ENCODE peak calls at places on chromosomes 11 and 22, in six cellular contexts. C is H1, D is DND-41, Q is IMR-90, U is fibroblast of lung, I is adipocyte. N is an unnamed sample. For H3K4me1, the result is how much of the 10 kb centered on the place peaks cover.

GRCh38 chr11:63897459-63898156 is 19.4 kb downstream of the RCOR2 start:
- DNase-seq in C (no peak), D (no peak), Q (no peak), U (no peak), I (no peak), N (no peak)

GRCh38 chr11:101082813-101083212 is 46.8 kb downstream of the PGR start:
- DNase-seq in C (peak), D (no peak), Q (no peak), U (no peak), I (no peak), N (peak)

GRCh38 chr11:75350743-75351540 is 519 bp downstream of the ARRB1 start:
- DNase-seq in C (no peak), D (peak), Q (peak), U (peak), I (peak), N (no peak)

GRCh38 chr11:128946646-128947045 is 4.0 kb upstream of the TP53AIP1 start:
- DNase-seq in C (no peak), D (no peak), Q (no peak), U (no peak), I (no peak), N (no peak)

GRCh38 chr22:49020314-49020713 is 807.4 kb downstream of the BRD1 start:
- DNase-seq in C (no peak), D (no peak), Q (no peak), U (no peak), I (no peak), N (no peak)

GRCh38 chr22:42549329-42550060 is 4.3 kb upstream of the SERHL2 start:
- DNase-seq in C (no peak), D (no peak), Q (no peak), U (no peak), I (no peak), N (no peak)

GRCh38 chr22:36334081-36334831 is 53.5 kb downstream of the MYH9 start:
- DNase-seq in C (no peak), D (no peak), Q (no peak), U (no peak), I (no peak), N (no peak)

GRCh38 chr11:102453286-102453797 is 777 bp upstream of the TMEM123 start:
- DNase-seq in C (no peak), D (no peak), Q (no peak), U (no peak), I (no peak), N (peak)

GRCh38 chr11:128628686-128629085 is 41.3 kb upstream of the ETS1 start:
- DNase-seq in C (no peak), D (no peak), Q (no peak), U (no peak), I (no peak), N (no peak)

GRCh38 chr11:19329910-19330309 is 89.2 kb upstream of the E2F8 start:
- DNase-seq in C (no peak), D (no peak), Q (no peak), U (no peak), I (no peak), N (no peak)

GRCh38 chr11:46055371-46055770 is 65.9 kb downstream of the PHF21A start:
- DNase-seq in C (peak), D (no peak), Q (peak), U (peak), I (peak), N (peak)

GRCh38 chr11:126926376-126926791 is 74.2 kb downstream of the KIRREL3 start:
- DNase-seq in C (no peak), D (peak), Q (peak), U (peak), I (no peak), N (no peak)

GRCh38 chr22:42366815-42367581 is 65.2 kb downstream of the NFAM1 start:
- DNase-seq in C (no peak), D (no peak), Q (no peak), U (no peak), I (peak), N (no peak)

GRCh38 chr11:114280696-114281095 is 15.5 kb upstream of the NNMT start:
- DNase-seq in C (peak), D (peak), Q (peak), U (peak), I (peak), N (peak)

GRCh38 chr11:26778000-26778757 is 56.3 kb upstream of the SLC5A12 start:
- DNase-seq in C (no peak), D (no peak), Q (peak), U (peak), I (peak), N (no peak)

GRCh38 chr11:34296412-34296811 is 61.4 kb downstream of the ABTB2 start:
- DNase-seq in C (no peak), D (no peak), Q (no peak), U (no peak), I (no peak), N (no peak)

GRCh38 chr11:1881442-1882264 is 10.0 kb downstream of the PRR33 start:
- DNase-seq in C (no peak), D (no peak), Q (no peak), U (no peak), I (no peak), N (no peak)

GRCh38 chr22:48141301-48141700 is 1378.9 kb downstream of the TBC1D22A start:
- DNase-seq in C (no peak), D (peak), Q (no peak), U (no peak), I (no peak), N (no peak)

GRCh38 chr11:13137778-13138400 is 128.8 kb downstream of the RASSF10 start:
- DNase-seq in C (no peak), D (no peak), Q (peak), U (no peak), I (no peak), N (no peak)

DNA sequence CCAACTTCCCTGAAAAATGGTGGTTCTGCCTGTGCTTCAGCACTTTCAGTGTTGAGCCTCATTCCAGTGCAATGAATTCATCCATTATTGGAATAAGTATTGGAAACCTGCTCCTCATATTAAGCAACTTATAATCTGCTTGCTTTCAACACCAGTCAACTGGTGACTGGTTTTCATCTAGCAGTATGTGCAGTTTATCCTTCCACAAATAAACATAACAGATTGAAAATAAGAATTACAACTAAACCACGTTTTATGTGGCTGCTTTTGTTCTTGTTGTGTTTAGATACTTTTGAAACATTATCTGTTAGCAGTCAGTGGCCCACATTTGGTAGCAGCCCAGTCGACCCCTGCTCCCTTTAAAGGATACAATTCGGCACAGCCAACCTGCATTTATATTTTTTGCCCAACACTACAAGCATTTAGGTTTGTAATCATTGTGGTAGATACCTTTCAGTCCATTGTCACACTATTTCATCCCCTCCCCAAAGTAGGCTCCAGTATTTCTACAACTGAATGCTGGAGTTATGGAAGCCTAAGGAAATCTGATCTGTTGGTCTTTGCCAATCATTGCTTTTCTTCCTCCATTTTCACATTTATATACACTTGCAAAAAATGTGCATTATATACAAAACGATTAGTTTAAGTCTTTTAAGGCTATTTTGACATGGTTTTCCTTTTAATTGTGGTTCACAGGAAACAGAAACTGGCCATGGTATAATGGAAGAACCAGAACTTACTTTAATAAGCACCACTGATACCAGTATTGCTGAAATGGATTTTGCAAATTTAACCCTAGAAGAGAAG is 13.1 kb downstream of the TAF1D start:
- DNase-seq in C (no peak), D (no peak), Q (peak), U (peak), I (peak), N (no peak)
- H3K4me1 ChIP-seq in C (under half), D (under half), Q (under half), U (under half), I (under half), N (under half)

DNA sequence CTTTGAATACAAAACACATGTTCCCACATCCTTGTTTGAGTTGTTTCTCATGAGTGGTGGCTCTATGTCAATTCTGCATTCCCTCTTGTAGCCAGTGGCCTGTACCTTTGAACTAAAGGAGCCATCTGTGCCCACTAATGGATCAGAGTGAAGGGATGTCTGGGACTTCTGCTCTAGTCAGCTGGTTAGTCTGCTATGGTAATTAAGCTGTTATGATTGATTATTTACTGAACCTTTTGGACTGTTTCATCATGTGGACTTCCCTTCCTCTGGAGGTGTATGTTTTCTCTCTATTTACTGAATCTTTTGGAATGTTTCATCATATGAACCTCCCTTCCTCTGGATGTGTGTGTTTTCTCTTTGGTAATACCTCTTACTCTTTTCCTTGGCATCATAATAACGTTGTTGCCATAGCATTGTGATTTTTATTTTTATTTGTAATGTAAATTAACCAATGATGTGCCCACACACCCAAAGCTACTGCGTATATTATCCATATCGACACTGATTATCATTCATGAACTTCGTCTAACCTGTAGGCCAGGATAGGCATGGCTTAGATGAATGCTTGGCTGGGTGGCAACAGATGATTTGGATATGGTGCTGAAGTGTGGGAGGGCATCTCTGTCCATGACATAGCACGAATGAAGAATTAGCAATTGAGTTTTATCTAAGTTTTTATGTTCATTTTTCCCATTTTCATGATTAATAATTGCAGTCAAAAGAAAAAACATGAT is 112.3 kb upstream of the SORL1-AS1 start:
- DNase-seq in C (no peak), D (no peak), Q (no peak), U (no peak), I (no peak), N (no peak)
- H3K9ac ChIP-seq in C (no peak), D (no peak), Q (no peak), U (no peak), I (no peak), N (no peak)

DNA sequence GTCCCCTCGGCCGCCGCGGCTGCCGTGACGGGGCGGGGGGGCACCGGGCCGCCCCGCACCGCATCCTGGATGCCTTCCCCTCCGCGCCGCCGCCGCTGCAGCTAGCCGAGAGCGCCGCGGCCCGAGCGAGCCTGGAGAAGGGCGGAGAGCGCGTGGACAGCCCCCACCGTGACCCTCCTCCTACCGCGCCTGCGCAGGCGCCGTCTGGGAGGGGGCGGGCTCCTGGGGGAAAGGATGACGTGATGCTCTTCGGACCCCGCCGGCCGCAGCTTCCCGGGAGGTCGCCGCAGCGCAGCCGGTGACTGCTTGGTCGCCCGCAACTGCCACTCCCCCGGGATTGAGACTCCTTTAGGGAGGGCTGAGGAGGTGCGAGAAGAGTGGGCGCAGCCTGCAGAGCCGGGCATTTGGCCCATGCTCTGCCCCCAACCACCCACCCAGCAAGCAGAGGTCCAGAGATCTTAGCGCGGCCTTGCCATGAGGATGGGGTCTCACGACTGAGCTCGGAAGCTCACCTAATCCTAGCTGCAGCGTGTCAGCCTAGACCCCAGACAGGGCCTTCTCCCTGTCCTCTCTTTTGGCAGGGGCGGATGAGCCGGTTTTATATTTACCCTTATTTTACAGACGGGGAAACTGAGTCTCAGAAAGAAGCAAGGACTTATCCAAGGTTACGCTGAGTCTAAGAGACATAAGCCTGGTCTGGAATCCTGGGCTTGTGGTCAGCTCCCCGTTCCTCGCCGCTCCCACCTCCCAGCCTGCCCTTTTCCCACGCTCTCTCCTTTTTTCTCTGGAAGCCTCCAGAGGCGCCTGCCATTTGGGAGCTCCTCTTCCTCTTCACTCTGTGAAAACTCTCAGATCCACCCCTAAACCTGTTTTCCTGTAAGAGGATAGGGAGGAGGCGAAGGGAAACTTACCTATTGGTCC is at the start of gene DENND5A:
- DNase-seq in C (peak), D (peak), Q (peak), U (peak), I (peak), N (peak)
- H3K4me1 ChIP-seq in C (under half), D (under half), Q (under half), U (under half), I (under half), N (under half)

GRCh38 chr22:30902496-30903357 is 65.8 kb downstream of the MORC2 start:
- DNase-seq in C (no peak), D (no peak), Q (no peak), U (no peak), I (no peak), N (no peak)
- H3K9ac ChIP-seq in C (no peak), D (no peak), Q (no peak), U (no peak), I (no peak), N (no peak)

GRCh38 chr11:116515666-116516184 is 257.1 kb downstream of the BUD13 start:
- DNase-seq in C (no peak), D (no peak), Q (no peak), U (no peak), I (no peak), N (no peak)
- H3K4me1 ChIP-seq in C (under half), D (under half), Q (under half), U (under half), I (under half), N (under half)

GRCh38 chr11:70544067-70544773 is 145.9 kb downstream of the CTTN start:
- DNase-seq in C (no peak), D (no peak), Q (no peak), U (no peak), I (no peak), N (no peak)

GRCh38 chr11:70545626-70545945 is 147.3 kb downstream of the CTTN start:
- DNase-seq in C (no peak), D (no peak), Q (no peak), U (no peak), I (no peak), N (no peak)

GRCh38 chr11:70546179-70546940 is 148.0 kb downstream of the CTTN start:
- DNase-seq in C (no peak), D (no peak), Q (no peak), U (no peak), I (no peak), N (no peak)

GRCh38 chr11:70543611-70544010 is 145.3 kb downstream of the CTTN start:
- DNase-seq in C (no peak), D (no peak), Q (no peak), U (no peak), I (no peak), N (no peak)

GRCh38 chr11:70544774-70545625 is 146.7 kb downstream of the CTTN start:
- DNase-seq in C (peak), D (no peak), Q (peak), U (no peak), I (no peak), N (peak)
- H3K9ac ChIP-seq in C (no peak), D (no peak), Q (no peak), U (no peak), I (no peak), N (peak)

GRCh38 chr11:117942255-117942654 is 13.1 kb upstream of the TMPRSS13 start:
- DNase-seq in C (no peak), D (no peak), Q (no peak), U (no peak), I (no peak), N (no peak)
- H3K4me1 ChIP-seq in C (under half), D (under half), Q (under half), U (under half), I (under half), N (under half)

DNA sequence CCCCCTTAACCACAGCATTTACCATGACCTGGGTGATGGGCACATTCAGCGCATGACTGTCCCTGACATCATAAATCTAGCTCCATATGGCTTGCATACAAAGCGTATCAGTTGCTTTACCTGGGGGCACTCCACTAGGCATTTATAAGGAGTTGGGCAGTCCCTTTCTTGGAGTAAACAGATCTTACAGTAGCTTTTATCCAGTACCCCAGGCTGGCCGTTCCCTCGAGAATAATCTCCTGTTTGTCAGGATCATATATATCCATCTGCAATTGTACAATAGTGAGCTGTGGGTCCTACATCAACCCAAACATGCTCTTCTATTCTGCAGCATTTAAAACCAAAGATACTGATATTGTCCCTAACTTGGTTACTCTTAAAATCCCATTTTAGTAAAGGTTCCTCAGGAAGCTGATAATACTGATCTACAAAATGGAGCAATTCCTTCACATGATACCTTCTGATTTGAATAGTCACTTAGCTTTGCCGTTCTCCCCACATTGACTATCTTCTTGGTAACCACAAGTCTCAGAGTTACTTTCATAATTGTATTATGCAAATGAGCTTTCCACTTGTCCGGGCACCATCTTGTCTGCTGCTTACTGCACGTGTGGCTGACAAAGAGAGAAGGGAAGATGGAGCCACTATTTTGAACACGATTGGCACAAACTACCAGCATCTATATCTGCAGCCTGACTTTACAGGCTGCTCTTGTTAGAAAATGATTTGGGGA is 205.0 kb downstream of the CWF19L2 start:
- DNase-seq in C (no peak), D (no peak), Q (no peak), U (no peak), I (no peak), N (no peak)
- H3K9ac ChIP-seq in C (no peak), D (no peak), Q (no peak), U (no peak), I (no peak), N (no peak)

DNA sequence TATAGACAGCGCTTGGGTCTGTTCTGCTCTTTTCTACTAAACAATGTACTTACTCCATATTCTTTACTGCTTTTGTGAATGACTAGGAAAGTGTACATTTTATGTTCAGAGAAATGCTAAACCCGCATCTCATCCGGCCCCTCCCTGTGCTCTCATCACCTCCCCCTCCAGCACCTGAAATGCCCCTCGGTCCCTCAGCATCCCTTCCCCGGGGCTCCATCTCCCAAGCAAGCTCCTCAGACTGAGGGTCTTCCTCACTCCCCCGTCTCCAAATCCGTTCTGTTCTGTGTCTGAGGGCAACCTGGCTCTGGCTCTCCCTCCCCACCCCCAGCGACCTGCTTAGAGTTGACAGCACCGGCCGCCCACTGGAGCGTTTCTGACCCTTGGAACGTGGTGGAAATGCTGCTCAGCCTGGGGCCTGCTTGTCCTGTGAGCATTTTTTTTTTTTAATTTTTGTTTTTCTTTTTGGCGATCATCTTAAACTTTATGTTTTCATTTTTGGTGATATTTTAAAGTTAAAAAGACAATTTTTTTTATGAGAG is 1.4 kb downstream of the SELENOO start:
- DNase-seq in C (no peak), D (no peak), Q (no peak), U (no peak), I (no peak), N (no peak)
- H3K4me1 ChIP-seq in C (under half), D (under half), Q (under half), U (under half), I (under half), N (under half)